ENCODE peak calls at places on chromosomes 7 and 10, in six cellular contexts. One of them, this sample, is unnamed.

GRCh38 chr7:132765861-132766260 is 189.6 kb upstream of the PLXNA4 start:
- DNase-seq in fibroblast of villous mesenchyme: no peak
- DNase-seq in astrocyte of the cerebellum: no peak
- DNase-seq in glutamatergic neuron: no peak
- DNase-seq in PC-3: no peak
- DNase-seq in nephron progenitor cell: no peak
- DNase-seq in this sample: no peak

GRCh38 chr10:100303724-100304319 is 17.3 kb upstream of the BLOC1S2 start:
- DNase-seq in fibroblast of villous mesenchyme: peak
- DNase-seq in PC-3: peak
- DNase-seq in astrocyte of the cerebellum: no peak
- DNase-seq in glutamatergic neuron: no peak
- DNase-seq in nephron progenitor cell: no peak
- DNase-seq in this sample: no peak

GRCh38 chr7:70923086-70923845 is 208.7 kb upstream of the GALNT17 start:
- DNase-seq in PC-3: no peak
- DNase-seq in glutamatergic neuron: no peak
- DNase-seq in fibroblast of villous mesenchyme: no peak
- DNase-seq in nephron progenitor cell: no peak
- DNase-seq in astrocyte of the cerebellum: no peak
- DNase-seq in this sample: no peak

GRCh38 chr7:2924866-2925840 is 81.0 kb upstream of the GNA12 start:
- DNase-seq in astrocyte of the cerebellum: no peak
- DNase-seq in glutamatergic neuron: no peak
- DNase-seq in nephron progenitor cell: no peak
- DNase-seq in PC-3: no peak
- DNase-seq in fibroblast of villous mesenchyme: no peak
- DNase-seq in this sample: no peak

GRCh38 chr10:33302188-33302829 is 32.2 kb downstream of the NRP1 start:
- DNase-seq in glutamatergic neuron: no peak
- DNase-seq in nephron progenitor cell: no peak
- DNase-seq in astrocyte of the cerebellum: no peak
- DNase-seq in fibroblast of villous mesenchyme: no peak
- DNase-seq in PC-3: no peak
- DNase-seq in this sample: no peak

GRCh38 chr7:157177333-157177993 is 38.7 kb downstream of the UBE3C start:
- DNase-seq in glutamatergic neuron: no peak
- DNase-seq in nephron progenitor cell: no peak
- DNase-seq in PC-3: no peak
- DNase-seq in fibroblast of villous mesenchyme: no peak
- DNase-seq in astrocyte of the cerebellum: no peak
- DNase-seq in this sample: no peak

GRCh38 chr10:109259293-109259692 is 664.0 kb downstream of the XPNPEP1 start:
- DNase-seq in fibroblast of villous mesenchyme: peak
- DNase-seq in astrocyte of the cerebellum: no peak
- DNase-seq in nephron progenitor cell: no peak
- DNase-seq in glutamatergic neuron: no peak
- DNase-seq in PC-3: peak
- DNase-seq in this sample: peak

GRCh38 chr10:33160151-33160550 is 174.3 kb downstream of the NRP1 start:
- DNase-seq in glutamatergic neuron: no peak
- DNase-seq in PC-3: no peak
- DNase-seq in fibroblast of villous mesenchyme: no peak
- DNase-seq in nephron progenitor cell: peak
- DNase-seq in astrocyte of the cerebellum: no peak
- DNase-seq in this sample: no peak

GRCh38 chr7:130632111-130632510 is 36.4 kb downstream of the COPG2 start:
- DNase-seq in PC-3: peak
- DNase-seq in astrocyte of the cerebellum: no peak
- DNase-seq in fibroblast of villous mesenchyme: peak
- DNase-seq in glutamatergic neuron: no peak
- DNase-seq in nephron progenitor cell: no peak
- DNase-seq in this sample: peak

GRCh38 chr7:117825132-117825531 is 48.1 kb downstream of the CTTNBP2 start:
- DNase-seq in astrocyte of the cerebellum: no peak
- DNase-seq in glutamatergic neuron: no peak
- DNase-seq in PC-3: peak
- DNase-seq in fibroblast of villous mesenchyme: peak
- DNase-seq in nephron progenitor cell: no peak
- DNase-seq in this sample: no peak

GRCh38 chr10:15395912-15396311 is 24.8 kb upstream of the FAM171A1 start:
- DNase-seq in astrocyte of the cerebellum: no peak
- DNase-seq in PC-3: no peak
- DNase-seq in fibroblast of villous mesenchyme: no peak
- DNase-seq in glutamatergic neuron: no peak
- DNase-seq in nephron progenitor cell: no peak
- DNase-seq in this sample: no peak

DNA sequence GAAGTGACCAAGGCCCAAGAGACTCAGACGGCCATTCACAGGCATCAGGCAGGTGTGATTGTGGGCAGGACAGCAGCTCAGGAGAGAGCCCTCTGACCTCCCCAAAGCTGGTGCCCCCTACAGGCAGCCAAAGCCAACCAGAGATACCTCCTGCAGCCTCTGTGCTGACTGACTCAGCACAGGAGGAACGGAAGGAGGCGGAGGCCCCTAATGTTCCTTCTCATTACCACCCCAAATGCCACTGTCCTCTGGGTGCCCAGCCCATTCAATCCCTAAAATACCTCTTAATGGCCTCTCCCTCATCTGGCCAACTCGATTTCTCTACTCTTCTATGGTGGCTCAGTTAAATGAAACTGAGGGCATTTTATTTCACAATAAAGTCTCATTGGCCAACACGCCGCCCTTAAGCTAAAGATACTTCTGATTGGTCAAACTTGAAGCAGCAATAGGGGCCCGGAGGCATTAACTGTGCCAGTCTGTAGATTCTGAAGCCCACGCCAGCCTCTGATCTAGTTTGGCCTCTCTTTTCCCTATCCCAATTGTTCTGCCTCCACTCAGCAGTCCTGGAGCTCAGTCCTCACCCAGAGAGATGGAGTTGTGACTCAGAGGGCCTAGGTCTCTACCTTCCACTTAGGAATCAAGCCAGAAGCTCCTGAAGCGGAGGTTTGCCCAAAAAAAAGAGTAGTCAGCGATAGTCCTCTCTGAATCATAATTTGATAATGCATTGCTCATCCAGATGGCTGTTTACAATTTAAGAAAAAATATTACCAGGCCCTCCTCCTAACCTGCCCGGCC is 1.2 kb downstream of the CYREN start:
- DNase-seq in PC-3: peak
- DNase-seq in nephron progenitor cell: peak
- DNase-seq in fibroblast of villous mesenchyme: peak
- DNase-seq in astrocyte of the cerebellum: no peak
- DNase-seq in glutamatergic neuron: peak
- DNase-seq in this sample: no peak
- TF ChIP-seq CTCF in PC-3: peak
- TF ChIP-seq CTCF in nephron progenitor cell: peak
- TF ChIP-seq CTCF in fibroblast of villous mesenchyme: peak
- TF ChIP-seq CTCF in astrocyte of the cerebellum: peak
- TF ChIP-seq CTCF in glutamatergic neuron: peak
- TF ChIP-seq CTCF in this sample: peak

DNA sequence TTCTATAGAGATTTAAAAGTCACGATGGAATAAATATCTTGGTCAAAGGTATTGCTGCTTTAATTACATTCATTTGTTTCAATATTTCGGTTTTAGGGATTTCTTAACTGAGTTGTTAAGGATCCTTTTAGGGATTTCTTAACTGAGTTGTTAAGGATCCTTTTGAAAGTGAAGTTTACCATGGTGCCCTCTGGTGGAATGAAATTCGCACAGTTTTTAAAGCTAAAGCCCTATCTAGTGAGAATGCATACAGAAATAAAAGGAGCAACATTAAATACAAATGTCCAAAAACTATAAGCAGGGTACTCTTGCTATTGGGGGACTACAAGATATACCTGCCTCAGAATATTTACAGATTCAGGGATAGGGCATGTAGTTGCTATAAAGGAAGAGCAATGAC is 193.7 kb downstream of the RNLS start:
- DNase-seq in PC-3: no peak
- DNase-seq in glutamatergic neuron: no peak
- DNase-seq in fibroblast of villous mesenchyme: peak
- DNase-seq in nephron progenitor cell: peak
- DNase-seq in astrocyte of the cerebellum: peak
- DNase-seq in this sample: no peak
- TF ChIP-seq CTCF in PC-3: no peak
- TF ChIP-seq CTCF in glutamatergic neuron: peak
- TF ChIP-seq CTCF in fibroblast of villous mesenchyme: peak
- TF ChIP-seq CTCF in nephron progenitor cell: peak
- TF ChIP-seq CTCF in astrocyte of the cerebellum: peak
- TF ChIP-seq CTCF in this sample: peak

GRCh38 chr7:100604078-100604975 is 2.2 kb downstream of the PCOLCE start:
- DNase-seq in glutamatergic neuron: peak
- DNase-seq in nephron progenitor cell: peak
- DNase-seq in PC-3: peak
- DNase-seq in fibroblast of villous mesenchyme: peak
- DNase-seq in astrocyte of the cerebellum: peak
- DNase-seq in this sample: no peak
- TF ChIP-seq CTCF in glutamatergic neuron: peak
- TF ChIP-seq CTCF in nephron progenitor cell: peak
- TF ChIP-seq CTCF in PC-3: peak
- TF ChIP-seq CTCF in fibroblast of villous mesenchyme: peak
- TF ChIP-seq CTCF in astrocyte of the cerebellum: peak
- TF ChIP-seq CTCF in this sample: peak

DNA sequence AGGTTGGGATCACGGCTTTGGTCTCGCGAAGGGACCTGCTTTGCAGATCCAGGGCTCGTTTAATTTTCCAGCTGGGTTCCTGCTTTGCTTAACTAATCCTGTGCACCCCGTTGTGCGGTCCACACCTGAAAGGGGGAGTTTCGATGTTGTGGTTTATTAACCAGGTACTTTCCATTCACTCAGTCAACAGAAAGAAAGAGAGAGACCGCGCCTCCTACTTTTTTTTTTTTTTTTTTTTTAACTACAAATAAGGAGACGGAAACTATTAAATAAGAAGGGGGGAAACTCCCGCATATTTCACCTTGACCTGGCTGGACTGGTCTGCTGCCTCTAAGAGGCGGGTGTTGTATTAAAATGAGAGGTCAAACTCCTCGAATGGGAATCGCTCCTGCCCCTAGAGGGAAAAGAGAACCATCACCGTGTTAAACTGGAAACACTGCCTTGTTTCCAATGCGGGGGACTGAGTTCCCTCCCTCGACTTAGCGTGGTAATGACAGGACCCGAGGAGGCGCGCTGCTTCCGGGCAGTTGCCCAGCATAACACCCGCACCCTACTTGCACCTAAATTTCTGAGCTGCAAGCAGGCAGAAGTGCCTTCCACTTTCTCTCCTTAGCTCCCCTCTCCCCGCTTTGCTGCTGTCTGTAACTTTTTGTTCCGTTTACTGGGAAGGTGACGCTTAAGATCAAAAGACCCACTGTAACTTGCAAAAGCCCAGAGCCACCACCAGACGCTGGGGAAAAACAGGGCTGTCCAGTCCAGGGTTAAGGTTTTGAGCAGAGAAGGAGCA is 1.1 kb upstream of the ITGB8 start:
- DNase-seq in glutamatergic neuron: peak
- DNase-seq in astrocyte of the cerebellum: peak
- DNase-seq in nephron progenitor cell: peak
- DNase-seq in fibroblast of villous mesenchyme: peak
- DNase-seq in PC-3: peak
- DNase-seq in this sample: no peak
- TF ChIP-seq CTCF in glutamatergic neuron: peak
- TF ChIP-seq CTCF in astrocyte of the cerebellum: peak
- TF ChIP-seq CTCF in nephron progenitor cell: peak
- TF ChIP-seq CTCF in fibroblast of villous mesenchyme: peak
- TF ChIP-seq CTCF in PC-3: peak
- TF ChIP-seq CTCF in this sample: peak

GRCh38 chr7:128861957-128862570 is 592 bp upstream of the ATP6V1F start:
- DNase-seq in glutamatergic neuron: no peak
- DNase-seq in fibroblast of villous mesenchyme: no peak
- DNase-seq in astrocyte of the cerebellum: no peak
- DNase-seq in nephron progenitor cell: no peak
- DNase-seq in PC-3: no peak
- DNase-seq in this sample: no peak
- TF ChIP-seq CTCF in glutamatergic neuron: no peak
- TF ChIP-seq CTCF in fibroblast of villous mesenchyme: no peak
- TF ChIP-seq CTCF in astrocyte of the cerebellum: no peak
- TF ChIP-seq CTCF in nephron progenitor cell: no peak
- TF ChIP-seq CTCF in PC-3: no peak
- TF ChIP-seq CTCF in this sample: no peak

GRCh38 chr7:34497153-34497777 is 160.8 kb upstream of the NPSR1 start:
- DNase-seq in astrocyte of the cerebellum: no peak
- DNase-seq in fibroblast of villous mesenchyme: no peak
- DNase-seq in PC-3: no peak
- DNase-seq in nephron progenitor cell: peak
- DNase-seq in glutamatergic neuron: peak
- DNase-seq in this sample: no peak
- TF ChIP-seq CTCF in astrocyte of the cerebellum: peak
- TF ChIP-seq CTCF in fibroblast of villous mesenchyme: no peak
- TF ChIP-seq CTCF in PC-3: peak
- TF ChIP-seq CTCF in nephron progenitor cell: peak
- TF ChIP-seq CTCF in glutamatergic neuron: peak
- TF ChIP-seq CTCF in this sample: peak

This sample was measured in AG04449.